ENCODE peak calls at places on chromosome 9, in six cellular contexts. R is pancreas, S is GM23338, H is Panc1, N is A549, B is PC-9. W is an unnamed sample.

GRCh38 chr9:72119853-72120252 is 29.4 kb upstream of the GDA start:
- DNase-seq in B (no peak), H (no peak), S (no peak), R (no peak), N (no peak), W (no peak)

GRCh38 chr9:137233143-137233980 is 2.7 kb downstream of the SLC34A3 start:
- DNase-seq in N (no peak), S (no peak), H (no peak), R (no peak), B (no peak), W (no peak)

GRCh38 chr9:78072586-78073199 is 41.1 kb upstream of the GNAQ start:
- DNase-seq in B (no peak), H (no peak), S (no peak), N (no peak), R (no peak), W (no peak)

GRCh38 chr9:107667269-107667681 is 177.7 kb upstream of the KLF4 start:
- DNase-seq in H (no peak), B (no peak), R (no peak), S (no peak), N (no peak), W (no peak)

GRCh38 chr9:14993061-14993800 is 83.0 kb upstream of the FREM1 start:
- DNase-seq in R (peak), B (peak), H (no peak), S (peak), N (peak), W (peak)

GRCh38 chr9:21141427-21141882 is at the start of gene IFNW1:
- DNase-seq in H (no peak), R (no peak), S (peak), N (no peak), B (no peak), W (no peak)

GRCh38 chr9:87535817-87536539 is 38.3 kb downstream of the DAPK1 start:
- DNase-seq in H (no peak), N (no peak), B (no peak), R (no peak), S (no peak), W (no peak)

GRCh38 chr9:134344068-134344820 is 18.0 kb downstream of the RXRA start:
- DNase-seq in S (peak), N (no peak), R (no peak), B (no peak), H (no peak), W (peak)

GRCh38 chr9:84781431-84781830 is 111.9 kb downstream of the NTRK2 start:
- DNase-seq in R (no peak), H (no peak), S (peak), N (no peak), B (no peak), W (no peak)

GRCh38 chr9:79768199-79768598 is 196.4 kb downstream of the TLE4 start:
- DNase-seq in H (no peak), R (no peak), N (no peak), B (no peak), S (no peak), W (no peak)

GRCh38 chr9:130177898-130178805 is 5.9 kb downstream of the NCS1 start:
- DNase-seq in S (no peak), R (no peak), H (no peak), N (no peak), B (no peak), W (no peak)

GRCh38 chr9:109817846-109818472 is 38.0 kb downstream of the PALM2AKAP2 start:
- DNase-seq in B (peak), N (peak), H (peak), R (no peak), S (peak), W (no peak)

GRCh38 chr9:5437254-5438216 is at the start of gene PLGRKT:
- DNase-seq in N (peak), H (no peak), B (peak), R (peak), S (peak), W (peak)

GRCh38 chr9:83133316-83133715 is 70.4 kb upstream of the RASEF start:
- DNase-seq in N (no peak), R (no peak), H (no peak), S (no peak), B (no peak), W (no peak)

GRCh38 chr9:79731483-79731882 is 159.7 kb downstream of the TLE4 start:
- DNase-seq in R (no peak), H (no peak), S (no peak), B (no peak), N (no peak), W (no peak)

GRCh38 chr9:36327903-36328302 is 69.7 kb upstream of the GNE start:
- DNase-seq in H (no peak), B (peak), R (no peak), N (no peak), S (no peak), W (no peak)

GRCh38 chr9:98873535-98874432 is 66.3 kb downstream of the GALNT12 start:
- DNase-seq in N (no peak), R (no peak), H (no peak), S (no peak), B (no peak), W (no peak)

GRCh38 chr9:106874657-106875056 is 11.7 kb downstream of the ZNF462 start:
- DNase-seq in N (no peak), H (no peak), S (no peak), R (no peak), B (no peak), W (no peak)

DNA sequence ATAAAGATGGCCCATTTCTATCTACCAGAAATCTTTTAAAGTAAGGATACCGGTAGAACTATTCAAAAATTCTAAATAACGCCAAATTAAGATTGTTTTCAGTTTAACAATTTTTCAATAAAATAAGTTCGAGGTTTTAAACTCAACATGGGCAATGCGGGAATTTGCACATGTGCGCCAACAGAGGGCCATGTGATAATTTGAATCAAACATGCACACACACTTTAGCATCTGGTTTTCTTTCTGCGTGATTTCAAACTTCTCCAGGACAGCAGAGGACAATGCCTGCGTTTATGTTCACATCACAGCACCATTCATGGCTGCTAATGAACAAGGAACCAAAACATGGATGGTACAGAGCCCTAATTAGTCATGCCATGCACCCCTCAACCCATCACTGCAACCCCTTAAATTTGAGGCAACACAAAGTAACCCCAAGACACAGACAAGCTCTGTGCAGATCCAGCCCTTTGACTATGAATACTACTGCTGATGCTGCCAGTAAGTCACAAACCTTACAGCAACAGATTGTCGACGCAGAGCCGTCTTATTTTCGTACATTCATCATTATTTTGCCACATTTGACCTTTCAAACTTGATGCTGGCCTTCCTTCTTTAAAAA is 2.8 kb downstream of the SHC3 start:
- DNase-seq in R (no peak), S (no peak), B (no peak), H (no peak), N (no peak), W (no peak)
- TF ChIP-seq CTCF in R (no peak), S (no peak), B (no peak), H (peak), N (no peak), W (no peak)

GRCh38 chr9:2120926-2121689 is 106.0 kb downstream of the SMARCA2 start:
- DNase-seq in S (no peak), R (no peak), N (no peak), B (peak), H (no peak), W (no peak)
- H3K27ac ChIP-seq in S (no peak), R (no peak), N (no peak), B (no peak), H (no peak), W (no peak)

DNA sequence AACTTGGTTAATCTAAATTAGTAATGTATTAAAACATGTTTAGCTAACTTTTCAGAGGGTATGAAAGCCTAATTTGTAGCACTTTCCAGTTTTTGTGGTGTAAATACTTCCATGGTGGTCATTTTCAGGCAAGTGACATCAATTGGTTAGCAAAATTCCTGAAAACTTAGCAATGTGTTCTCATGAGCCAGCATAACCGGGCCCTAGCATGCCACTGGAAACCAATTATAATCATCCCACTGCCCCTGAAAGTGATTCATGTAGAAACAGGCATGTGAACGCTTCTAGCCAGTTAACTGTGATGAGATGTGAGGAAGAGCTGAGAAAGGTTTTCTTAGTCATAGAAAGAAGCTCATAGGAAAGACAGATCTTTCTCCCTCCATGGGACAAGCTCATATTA is 417.2 kb downstream of the TLR4 start:
- DNase-seq in R (no peak), N (no peak), H (no peak), B (no peak), S (no peak), W (no peak)
- TF ChIP-seq CTCF in R (no peak), N (no peak), H (no peak), B (no peak), S (no peak), W (no peak)

GRCh38 chr9:81030027-81030426 is 659.3 kb downstream of the TLE1 start:
- DNase-seq in N (no peak), B (no peak), R (no peak), H (no peak), S (no peak), W (no peak)

GRCh38 chr9:81028504-81028903 is 660.8 kb downstream of the TLE1 start:
- DNase-seq in S (no peak), R (no peak), H (peak), N (peak), B (peak), W (no peak)

GRCh38 chr9:81032831-81033230 is 656.5 kb downstream of the TLE1 start:
- DNase-seq in N (no peak), S (no peak), H (no peak), B (no peak), R (no peak), W (no peak)

GRCh38 chr9:81032030-81032572 is 657.2 kb downstream of the TLE1 start:
- DNase-seq in R (no peak), S (no peak), H (no peak), B (no peak), N (peak), W (no peak)

GRCh38 chr9:81031422-81032029 is 657.8 kb downstream of the TLE1 start:
- DNase-seq in S (peak), H (no peak), N (no peak), B (no peak), R (no peak), W (no peak)
- H3K27ac ChIP-seq in S (no peak), H (no peak), N (peak), B (no peak), R (peak), W (no peak)

W was measured in right lobe of liver.